ENCODE peak calls at places on chromosome 6, in six cellular contexts. One of them, this sample, is unnamed.

GRCh38 chr6:30685977-30686907 is at the start of gene PPP1R18:
- DNase-seq in AG10803: peak; percentile 65
- DNase-seq in prostate gland: peak; percentile 69
- DNase-seq in OCI-M1: peak; percentile 85
- DNase-seq in NCI-H2081: no peak
- DNase-seq in NCI-H1436: peak; percentile 47
- DNase-seq in this sample: peak; percentile 34

GRCh38 chr6:31397901-31398300 is 5.5 kb upstream of the MICA start:
- DNase-seq in OCI-M1: no peak
- DNase-seq in NCI-H2081: peak; percentile 35
- DNase-seq in AG10803: no peak
- DNase-seq in NCI-H1436: no peak
- DNase-seq in prostate gland: no peak
- DNase-seq in this sample: no peak

GRCh38 chr6:53062369-53062639 is 2.9 kb upstream of the FBXO9 start:
- DNase-seq in prostate gland: no peak
- DNase-seq in NCI-H2081: no peak
- DNase-seq in NCI-H1436: no peak
- DNase-seq in OCI-M1: peak; percentile 46
- DNase-seq in AG10803: no peak
- DNase-seq in this sample: no peak

GRCh38 chr6:506508-506907 is 115.0 kb downstream of the IRF4 start:
- DNase-seq in NCI-H2081: no peak
- DNase-seq in AG10803: no peak
- DNase-seq in NCI-H1436: no peak
- DNase-seq in OCI-M1: no peak
- DNase-seq in prostate gland: no peak
- DNase-seq in this sample: no peak

GRCh38 chr6:45655630-45656422 is 278.1 kb upstream of the SUPT3H start:
- DNase-seq in prostate gland: no peak
- DNase-seq in NCI-H2081: no peak
- DNase-seq in NCI-H1436: no peak
- DNase-seq in OCI-M1: no peak
- DNase-seq in AG10803: peak; percentile 99
- DNase-seq in this sample: peak; percentile 82

GRCh38 chr6:11161031-11161966 is 49.8 kb upstream of the ERVFRD-1 start:
- DNase-seq in OCI-M1: no peak
- DNase-seq in NCI-H2081: no peak
- DNase-seq in AG10803: peak; percentile 45
- DNase-seq in NCI-H1436: no peak
- DNase-seq in prostate gland: no peak
- DNase-seq in this sample: no peak

GRCh38 chr6:125858427-125859320 is 67.9 kb downstream of the NCOA7 start:
- DNase-seq in prostate gland: peak; percentile 67
- DNase-seq in OCI-M1: peak; percentile 72
- DNase-seq in AG10803: peak; percentile 68
- DNase-seq in NCI-H2081: peak; percentile 69
- DNase-seq in NCI-H1436: peak; percentile 72
- DNase-seq in this sample: peak; percentile 85

GRCh38 chr6:43494321-43494720 is 15.8 kb downstream of the LRRC73 start:
- DNase-seq in OCI-M1: no peak
- DNase-seq in prostate gland: no peak
- DNase-seq in AG10803: no peak
- DNase-seq in NCI-H2081: no peak
- DNase-seq in NCI-H1436: no peak
- DNase-seq in this sample: no peak

GRCh38 chr6:138241893-138242292 is 23.6 kb upstream of the PBOV1 start:
- DNase-seq in NCI-H1436: no peak
- DNase-seq in AG10803: no peak
- DNase-seq in NCI-H2081: no peak
- DNase-seq in OCI-M1: no peak
- DNase-seq in prostate gland: no peak
- DNase-seq in this sample: no peak

GRCh38 chr6:155171109-155171746 is 92.6 kb upstream of the CLDN20 start:
- DNase-seq in NCI-H1436: no peak
- DNase-seq in prostate gland: no peak
- DNase-seq in NCI-H2081: peak; percentile 13
- DNase-seq in OCI-M1: peak; percentile 70
- DNase-seq in AG10803: peak; percentile 96
- DNase-seq in this sample: peak; percentile 50

GRCh38 chr6:41373919-41374617 is 38.7 kb downstream of the NCR2 start:
- DNase-seq in prostate gland: no peak
- DNase-seq in NCI-H1436: no peak
- DNase-seq in OCI-M1: no peak
- DNase-seq in NCI-H2081: no peak
- DNase-seq in AG10803: no peak
- DNase-seq in this sample: no peak

GRCh38 chr6:47414517-47415167 is 62.9 kb upstream of the CD2AP start:
- DNase-seq in AG10803: peak; percentile 51
- DNase-seq in NCI-H1436: no peak
- DNase-seq in NCI-H2081: no peak
- DNase-seq in prostate gland: peak; percentile 42
- DNase-seq in OCI-M1: peak; percentile 86
- DNase-seq in this sample: peak; percentile 63